ENCODE peak calls at places on chromosomes 11 and 22, in seven cellular contexts. L, T, J, N, E, P and Z are unnamed samples.

GRCh38 chr11:65961267-65962135 is at the start of gene SART1:
- DNase-seq in N (peak; percentile 93), P (peak; percentile 99), E (peak; percentile 100), J (peak; percentile 94), T (peak; percentile 98), L (peak; percentile 98), Z (peak; percentile 95)

GRCh38 chr11:61173456-61173855 is 12.2 kb upstream of the VPS37C start:
- DNase-seq in E (no peak), N (no peak), P (no peak), J (no peak), T (no peak), L (no peak), Z (no peak)

GRCh38 chr11:83265331-83265730 is 20.8 kb downstream of the CCDC90B start:
- DNase-seq in P (no peak), L (no peak), N (no peak), J (no peak), E (no peak), T (no peak), Z (no peak)

GRCh38 chr11:130599073-130599654 is 150.7 kb downstream of the ADAMTS15 start:
- DNase-seq in P (peak; percentile 89), L (peak; percentile 59), E (no peak), T (no peak), J (no peak), N (no peak), Z (no peak)

GRCh38 chr11:128271401-128271800 is 316.0 kb downstream of the ETS1 start:
- DNase-seq in J (no peak), L (no peak), P (no peak), N (no peak), E (no peak), T (no peak), Z (no peak)

GRCh38 chr22:42773161-42773560 is 52.5 kb upstream of the A4GALT start:
- DNase-seq in E (no peak), N (no peak), T (no peak), L (no peak), J (no peak), P (no peak), Z (no peak)

GRCh38 chr11:30683176-30683575 is 97.0 kb upstream of the MPPED2 start:
- DNase-seq in N (no peak), J (no peak), E (no peak), P (no peak), L (no peak), T (no peak), Z (no peak)

GRCh38 chr11:15327786-15328231 is 213.1 kb downstream of the INSC start:
- DNase-seq in E (peak; percentile 77), T (peak; percentile 21), P (no peak), N (peak; percentile 10), L (peak; percentile 89), J (peak; percentile 81), Z (peak; percentile 61)

GRCh38 chr11:1546536-1547466 is 25.3 kb downstream of the DUSP8 start:
- DNase-seq in N (peak; percentile 22), T (peak; percentile 77), E (peak; percentile 83), J (peak; percentile 74), P (no peak), L (no peak), Z (no peak)

GRCh38 chr22:40024201-40025061 is 29.7 kb downstream of the FAM83F start:
- DNase-seq in P (no peak), N (peak; percentile 48), T (peak; percentile 69), E (peak; percentile 91), L (peak; percentile 95), J (peak; percentile 77), Z (peak; percentile 62)

GRCh38 chr11:515131-515530 is 8.1 kb upstream of the RNH1 start:
- DNase-seq in N (no peak), J (no peak), T (peak; percentile 93), L (no peak), E (no peak), P (no peak), Z (no peak)

GRCh38 chr11:12182650-12183511 is 72.5 kb downstream of the MICAL2 start:
- DNase-seq in E (no peak), J (peak; percentile 27), T (peak; percentile 81), L (no peak), P (peak; percentile 81), N (no peak), Z (no peak)

GRCh38 chr22:27114186-27114585 is 456.8 kb downstream of the MIAT start:
- DNase-seq in T (no peak), L (no peak), J (no peak), E (no peak), P (no peak), N (no peak), Z (no peak)

GRCh38 chr11:128629516-128630106 is 42.3 kb upstream of the ETS1 start:
- DNase-seq in P (no peak), E (no peak), J (no peak), L (no peak), T (no peak), N (no peak), Z (no peak)

GRCh38 chr11:46729110-46730027 is 10.4 kb downstream of the F2 start:
- DNase-seq in P (no peak), N (no peak), L (peak; percentile 66), T (no peak), J (no peak), E (no peak), Z (peak; percentile 26)

GRCh38 chr11:6693342-6694228 is 10.4 kb upstream of the MRPL17 start:
- DNase-seq in N (peak; percentile 37), J (no peak), L (no peak), P (peak; percentile 88), T (no peak), E (no peak), Z (no peak)

GRCh38 chr11:2164861-2165555 is 4.0 kb upstream of the INS start:
- DNase-seq in L (no peak), T (no peak), P (no peak), E (no peak), J (no peak), N (no peak), Z (no peak)

GRCh38 chr11:72228844-72229231 is 4.3 kb downstream of the INPPL1 start:
- DNase-seq in L (no peak), T (no peak), J (no peak), P (peak; percentile 57), N (no peak), E (no peak), Z (no peak)

GRCh38 chr11:111335596-111335995 is 37.2 kb downstream of the POU2AF3 start:
- DNase-seq in N (no peak), E (no peak), T (no peak), J (no peak), P (no peak), L (no peak), Z (no peak)